ENCODE peak calls at places on chromosomes 4 and X, in five cellular contexts. A, U, J, Y and P are unnamed samples.
A peak's percentile ranks its signal among the peaks of the same experiment; 100 is the strongest.

GRCh38 chr4:30717208-30718020 is 2.8 kb upstream of the PCDH7 start:
- DNase-seq in A (peak; percentile 69), U (no peak), J (peak; percentile 49), Y (peak; percentile 88), P (peak; percentile 70)

GRCh38 chrX:155053656-155054055 is 17.3 kb downstream of the CMC4 start:
- DNase-seq in A (no peak), U (no peak), J (no peak), Y (no peak), P (no peak)

GRCh38 chr4:41009411-41009810 is 204.9 kb downstream of the APBB2 start:
- DNase-seq in A (no peak), U (no peak), J (peak; percentile 81), Y (no peak), P (peak; percentile 82)

GRCh38 chr4:87060957-87061356 is 126.1 kb downstream of the AFF1 start:
- DNase-seq in A (no peak), U (no peak), J (peak; percentile 88), Y (no peak), P (peak; percentile 74)

GRCh38 chr4:15811703-15812325 is 33.7 kb downstream of the CD38 start:
- DNase-seq in A (no peak), U (no peak), J (peak; percentile 59), Y (no peak), P (no peak)

GRCh38 chrX:17860811-17861495 is at the start of gene RAI2:
- DNase-seq in A (peak; percentile 50), U (no peak), J (no peak), Y (no peak), P (no peak)

GRCh38 chr4:89661490-89661889 is 175.5 kb downstream of the SNCA start:
- DNase-seq in A (no peak), U (no peak), J (peak; percentile 36), Y (no peak), P (peak; percentile 41)

GRCh38 chr4:95949136-95949765 is 109.4 kb downstream of the PDHA2 start:
- DNase-seq in A (peak; percentile 16), U (no peak), J (no peak), Y (no peak), P (no peak)

GRCh38 chrX:132173647-132174046 is 45.6 kb downstream of the RAP2C start:
- DNase-seq in A (no peak), U (no peak), J (no peak), Y (no peak), P (no peak)

GRCh38 chr4:79528241-79528706 is 120.2 kb upstream of the GK2 start:
- DNase-seq in A (no peak), U (no peak), J (peak; percentile 38), Y (no peak), P (no peak)

GRCh38 chr4:7355795-7356194 is 78.9 kb downstream of the PSAPL1 start:
- DNase-seq in A (no peak), U (no peak), J (no peak), Y (no peak), P (no peak)

GRCh38 chr4:118762753-118763477 is 73.0 kb downstream of the SEC24D start:
- DNase-seq in A (no peak), U (no peak), J (no peak), Y (no peak), P (peak; percentile 42)
- H3K4me1 ChIP-seq in A (peaks cover 22% of the 10 kb centered on the region), U (peaks cover 47% of the 10 kb centered on the region), J (peaks cover 16% of the 10 kb centered on the region), Y (peaks cover 31% of the 10 kb centered on the region), P (peaks cover 74% of the 10 kb centered on the region)

GRCh38 chr4:107689912-107690587 is 30.0 kb downstream of the PAPSS1 start:
- DNase-seq in A (peak; percentile 30), U (no peak), J (peak; percentile 90), Y (no peak), P (peak; percentile 94)

GRCh38 chr4:107688421-107688820 is 31.6 kb downstream of the PAPSS1 start:
- DNase-seq in A (no peak), U (no peak), J (no peak), Y (no peak), P (no peak)

GRCh38 chr4:107693132-107693531 is 26.9 kb downstream of the PAPSS1 start:
- DNase-seq in A (no peak), U (no peak), J (no peak), Y (no peak), P (no peak)

GRCh38 chr4:107691378-107691777 is 28.7 kb downstream of the PAPSS1 start:
- DNase-seq in A (no peak), U (no peak), J (no peak), Y (no peak), P (no peak)

GRCh38 chr4:107692197-107692596 is 27.8 kb downstream of the PAPSS1 start:
- DNase-seq in A (no peak), U (no peak), J (no peak), Y (no peak), P (no peak)
- TF ChIP-seq EZH2phosphoT487 in A (no peak), U (no peak), J (no peak), Y (no peak), P (no peak)

GRCh38 chr4:186778134-186778533 is 54.5 kb upstream of the FAT1 start:
- DNase-seq in A (no peak), U (no peak), J (no peak), Y (no peak), P (no peak)
- H3K4me1 ChIP-seq in A (peaks cover 11% of the 10 kb centered on the region), U (no peaks in the 10 kb centered on the region), J (peaks cover 17% of the 10 kb centered on the region), Y (no peaks in the 10 kb centered on the region), P (peaks cover 12% of the 10 kb centered on the region)

GRCh38 chr4:139851133-139851532 is 185.5 kb downstream of the MGST2 start:
- DNase-seq in A (no peak), U (no peak), J (no peak), Y (no peak), P (no peak)

GRCh38 chr4:139851639-139852038 is 186.0 kb downstream of the MGST2 start:
- DNase-seq in A (no peak), U (no peak), J (no peak), Y (no peak), P (no peak)

GRCh38 chr4:139852612-139853269 is 187.1 kb downstream of the MGST2 start:
- DNase-seq in A (no peak), U (no peak), J (no peak), Y (no peak), P (no peak)

GRCh38 chr4:139857021-139857420 is 191.4 kb downstream of the MGST2 start:
- DNase-seq in A (peak; percentile 26), U (no peak), J (peak; percentile 65), Y (no peak), P (no peak)

DNA sequence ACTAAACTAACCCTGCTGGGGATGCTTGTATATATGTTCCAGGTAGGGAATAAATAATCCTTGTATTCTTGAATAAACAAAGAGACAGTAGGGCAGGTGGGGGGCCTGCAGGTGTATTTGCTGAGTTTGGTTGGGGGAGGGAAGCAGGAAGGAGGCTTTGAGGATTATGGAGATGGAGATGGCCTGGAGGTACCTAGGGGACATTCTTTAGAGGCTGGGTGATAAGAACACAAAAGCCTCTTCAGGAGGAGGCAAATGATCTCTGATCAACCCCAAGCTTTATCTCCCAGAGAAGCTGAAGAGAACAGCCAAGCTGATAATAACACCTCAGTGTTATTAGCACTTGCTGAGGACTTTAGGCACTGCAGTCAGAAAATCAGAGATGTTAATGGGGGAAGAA is 187.7 kb downstream of the MGST2 start:
- DNase-seq in A (no peak), U (no peak), J (no peak), Y (no peak), P (no peak)
- TF ChIP-seq EZH2phosphoT487 in A (no peak), U (no peak), J (no peak), Y (no peak), P (no peak)

GRCh38 chr4:168699224-168699878 is 202.5 kb downstream of the PALLD start:
- DNase-seq in A (no peak), U (no peak), J (peak; percentile 56), Y (no peak), P (no peak)

GRCh38 chr4:168693750-168694470 is 197.1 kb downstream of the PALLD start:
- DNase-seq in A (no peak), U (no peak), J (peak; percentile 57), Y (no peak), P (peak; percentile 58)

GRCh38 chr4:168695288-168695687 is 198.4 kb downstream of the PALLD start:
- DNase-seq in A (no peak), U (no peak), J (no peak), Y (no peak), P (peak; percentile 14)

GRCh38 chr4:168694669-168695068 is 197.8 kb downstream of the PALLD start:
- DNase-seq in A (peak; percentile 43), U (no peak), J (peak; percentile 58), Y (no peak), P (peak; percentile 52)

DNA sequence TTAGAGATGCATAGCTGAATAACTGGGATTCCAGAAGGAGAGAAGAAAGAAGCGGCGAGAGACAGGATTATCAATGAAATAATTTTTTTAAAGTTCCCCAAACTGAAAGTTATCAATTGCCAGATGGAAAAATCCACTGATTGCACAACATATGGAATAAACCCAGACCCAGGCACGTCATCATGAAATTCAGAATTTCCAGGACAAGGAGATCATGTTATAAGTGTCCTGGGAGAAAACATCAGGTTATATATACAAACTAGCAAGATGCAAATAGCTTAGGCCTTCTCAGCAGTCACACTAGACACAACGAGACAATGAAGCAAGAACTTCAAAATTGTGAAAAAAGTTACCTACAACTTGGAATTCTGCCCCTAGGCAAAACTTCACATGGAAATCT is 200.0 kb downstream of the PALLD start:
- DNase-seq in A (no peak), U (no peak), J (no peak), Y (no peak), P (no peak)
- H3K4me1 ChIP-seq in A (peaks cover 27% of the 10 kb centered on the region), U (no peaks in the 10 kb centered on the region), J (peaks cover 38% of the 10 kb centered on the region), Y (no peaks in the 10 kb centered on the region), P (peaks cover 23% of the 10 kb centered on the region)